ENCODE peak calls at places on chromosomes 5 and 9, in ten cellular contexts. I is upper lobe of right lung; B is ovary; R is aorta; M is small intestine; U is mesendoderm; Y is GM23248; E is CD8-positive, alpha-beta T cell; T is sigmoid colon; G is colonic mucosa. Z is an unnamed sample. For H3K36me3, the result is how much of the 10 kb centered on the place peaks cover.

GRCh38 chr9:68643901-68644809 is 60.9 kb upstream of the PIP5K1B start:
- DNase-seq in U (peak), M (no peak), R (no peak), E (no peak), Y (no peak), T (no peak), G (no peak), I (no peak), B (no peak), Z (no peak)

GRCh38 chr9:124000784-124001444 is 10.7 kb upstream of the LHX2 start:
- DNase-seq in G (no peak), U (no peak), E (no peak), B (no peak), Y (no peak), T (no peak), I (no peak), R (no peak), M (no peak), Z (no peak)

GRCh38 chr5:107218457-107219193 is 452.1 kb downstream of the EFNA5 start:
- DNase-seq in R (no peak), B (no peak), U (no peak), M (peak), G (no peak), E (no peak), Y (peak), I (no peak), T (no peak), Z (no peak)

GRCh38 chr9:27519466-27520465 is 4.3 kb upstream of the IFNK start:
- DNase-seq in G (no peak), T (no peak), M (no peak), R (no peak), E (no peak), B (no peak), U (peak), Y (peak), I (no peak), Z (no peak)

GRCh38 chr5:139566611-139567010 is 5.5 kb downstream of the UBE2D2 start:
- DNase-seq in M (no peak), U (no peak), T (no peak), G (no peak), R (no peak), Y (peak), E (no peak), B (no peak), I (peak), Z (no peak)

GRCh38 chr9:81694541-81694940 is 5.2 kb upstream of the TLE1 start:
- DNase-seq in G (no peak), B (no peak), E (no peak), U (no peak), R (no peak), Y (no peak), I (no peak), M (no peak), T (no peak), Z (peak)

GRCh38 chr9:106799146-106799545 is 63.8 kb upstream of the ZNF462 start:
- DNase-seq in T (no peak), B (no peak), E (no peak), Y (peak), G (no peak), M (no peak), R (no peak), U (peak), I (no peak), Z (peak)

GRCh38 chr9:126692041-126692758 is 78.5 kb downstream of the LMX1B start:
- DNase-seq in I (no peak), R (peak), T (peak), M (no peak), U (no peak), E (no peak), G (no peak), B (no peak), Y (no peak), Z (peak)

GRCh38 chr5:82413302-82414042 is 135.3 kb upstream of the RPS23 start:
- DNase-seq in T (no peak), I (no peak), R (no peak), M (no peak), E (no peak), B (no peak), U (no peak), G (no peak), Y (peak), Z (peak)

GRCh38 chr9:18542837-18543405 is 69.0 kb downstream of the ADAMTSL1 start:
- DNase-seq in B (no peak), Y (peak), G (no peak), U (no peak), M (no peak), T (no peak), I (no peak), E (no peak), R (no peak), Z (peak)

GRCh38 chr5:17216176-17216973 is 1.1 kb upstream of the BASP1 start:
- DNase-seq in R (peak), M (peak), E (no peak), I (peak), U (peak), Y (peak), G (peak), B (peak), T (peak), Z (peak)

GRCh38 chr9:125961037-125961436 is 213.9 kb downstream of the PBX3 start:
- DNase-seq in G (no peak), U (no peak), M (no peak), I (no peak), T (no peak), E (no peak), B (no peak), R (no peak), Y (no peak), Z (no peak)

GRCh38 chr9:110048976-110049698 is 158.8 kb downstream of the C9orf152 start:
- DNase-seq in T (no peak), G (peak), Y (peak), M (no peak), E (no peak), I (no peak), U (peak), B (no peak), R (peak), Z (peak)

GRCh38 chr5:87433945-87434344 is 21.2 kb upstream of the CCNH start:
- DNase-seq in T (no peak), M (no peak), E (no peak), I (no peak), R (no peak), G (no peak), U (no peak), Y (no peak), B (no peak), Z (no peak)

GRCh38 chr9:76456202-76456926 is 2.6 kb upstream of the GCNT1 start:
- DNase-seq in T (no peak), B (peak), R (no peak), Y (peak), G (peak), U (peak), M (peak), I (no peak), E (peak), Z (peak)

GRCh38 chr5:171459839-171460238 is 40.4 kb downstream of the FGF18 start:
- DNase-seq in I (no peak), U (no peak), R (peak), B (no peak), Y (no peak), M (no peak), G (no peak), E (no peak), T (no peak), Z (no peak)

GRCh38 chr9:18058564-18058963 is 415.4 kb upstream of the ADAMTSL1 start:
- DNase-seq in U (no peak), B (no peak), G (no peak), M (no peak), I (no peak), E (no peak), R (no peak), T (no peak), Y (no peak), Z (no peak)

GRCh38 chr5:143583385-143583784 is 179.9 kb upstream of the NR3C1 start:
- DNase-seq in E (no peak), B (no peak), Y (no peak), R (no peak), T (no peak), I (no peak), U (no peak), M (peak), G (no peak), Z (no peak)
- H3K4me3 ChIP-seq in E (no peak), B (no peak), Y (no peak), R (no peak), T (no peak), I (no peak), U (no peak), M (no peak), G (no peak), Z (no peak)

DNA sequence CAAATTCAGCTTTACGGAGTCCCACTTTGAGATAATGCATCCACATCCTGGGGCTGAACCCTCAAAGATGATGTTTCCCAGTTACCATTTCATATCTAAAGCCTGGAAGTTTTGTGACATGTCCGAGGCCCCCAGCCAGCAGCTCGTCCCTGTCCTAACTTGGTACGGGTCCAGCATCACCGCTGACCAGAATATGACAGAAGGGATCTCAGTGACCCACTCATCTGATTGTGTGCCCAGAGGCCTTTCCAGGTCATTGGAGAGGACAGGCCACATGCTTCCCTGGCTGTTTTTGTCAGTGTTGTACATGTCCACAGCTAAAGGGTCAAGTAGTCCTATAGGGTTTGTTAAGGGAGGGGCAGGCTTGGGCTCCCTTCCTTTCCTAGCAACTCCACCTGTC is 33.3 kb downstream of the SECISBP2 start:
- DNase-seq in G (no peak), I (no peak), M (no peak), U (no peak), T (no peak), B (no peak), Y (no peak), R (no peak), E (no peak), Z (no peak)
- H3K36me3 ChIP-seq in G (under half), I (half or more), M (under half), U (under half), T (half or more), B (under half), Y (under half), R (under half), E (half or more), Z (half or more)

DNA sequence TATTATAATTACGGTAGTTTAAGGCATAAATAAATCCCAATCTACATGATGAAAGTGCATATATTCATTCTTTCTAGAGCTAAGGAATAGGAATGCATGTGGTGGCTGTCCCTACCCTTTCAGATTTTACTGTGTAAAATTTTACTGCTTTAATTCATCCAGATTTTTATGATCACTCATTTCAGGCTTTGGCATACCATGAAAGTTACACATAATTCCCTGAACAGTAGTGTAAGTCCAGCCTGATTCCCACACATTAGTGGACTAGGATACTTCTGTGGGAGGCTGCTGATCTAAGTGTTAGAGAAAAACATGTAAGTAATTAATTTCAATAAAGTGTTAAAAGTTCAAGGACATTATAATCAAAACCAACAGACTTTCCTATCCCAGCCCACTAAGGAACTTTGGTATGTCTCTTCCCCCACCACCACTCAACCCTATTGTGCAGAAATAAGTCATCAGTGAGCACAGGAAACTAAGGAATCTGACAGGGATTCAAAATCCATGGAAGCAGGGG is 83.0 kb downstream of the HINT1 start:
- DNase-seq in M (no peak), I (no peak), R (no peak), T (no peak), U (no peak), Y (no peak), E (no peak), G (no peak), B (no peak), Z (peak)
- H3K4me3 ChIP-seq in M (no peak), I (no peak), R (no peak), T (no peak), U (no peak), Y (no peak), E (no peak), G (no peak), B (no peak), Z (no peak)

DNA sequence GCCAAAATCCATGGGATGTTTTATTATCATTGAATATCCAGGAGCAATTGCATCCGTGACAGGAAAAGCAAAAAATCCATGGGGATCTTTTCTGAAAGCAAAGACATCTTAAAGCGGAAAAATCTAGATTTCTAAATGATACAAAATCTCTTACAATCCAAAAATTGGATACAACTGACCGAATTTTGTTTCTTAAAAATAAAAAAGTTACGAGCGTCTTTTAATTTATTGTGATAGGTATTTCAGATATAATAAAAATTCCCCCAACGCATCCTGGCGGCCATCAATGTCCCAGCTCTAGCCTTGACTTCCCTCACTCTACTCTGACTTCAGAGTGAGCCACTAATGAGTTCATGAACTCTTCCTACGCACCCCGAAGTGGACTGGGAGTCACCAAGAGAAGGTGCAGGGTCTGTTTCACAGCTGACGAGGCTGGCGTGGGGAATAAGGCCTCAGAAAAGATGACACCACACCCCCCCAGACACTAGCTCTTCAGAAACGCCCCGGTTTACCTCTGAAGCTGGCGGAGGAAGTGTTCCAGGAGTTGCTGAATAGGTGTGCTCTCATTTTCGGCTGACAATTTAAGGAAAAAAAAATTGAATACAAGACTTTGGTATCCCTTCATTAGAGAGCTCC is 3.4 kb downstream of the BRD9 start:
- DNase-seq in R (no peak), I (no peak), Y (no peak), B (no peak), M (no peak), U (no peak), T (peak), G (no peak), E (no peak), Z (peak)
- H3K36me3 ChIP-seq in R (under half), I (half or more), Y (under half), B (under half), M (under half), U (under half), T (under half), G (under half), E (half or more), Z (half or more)

DNA sequence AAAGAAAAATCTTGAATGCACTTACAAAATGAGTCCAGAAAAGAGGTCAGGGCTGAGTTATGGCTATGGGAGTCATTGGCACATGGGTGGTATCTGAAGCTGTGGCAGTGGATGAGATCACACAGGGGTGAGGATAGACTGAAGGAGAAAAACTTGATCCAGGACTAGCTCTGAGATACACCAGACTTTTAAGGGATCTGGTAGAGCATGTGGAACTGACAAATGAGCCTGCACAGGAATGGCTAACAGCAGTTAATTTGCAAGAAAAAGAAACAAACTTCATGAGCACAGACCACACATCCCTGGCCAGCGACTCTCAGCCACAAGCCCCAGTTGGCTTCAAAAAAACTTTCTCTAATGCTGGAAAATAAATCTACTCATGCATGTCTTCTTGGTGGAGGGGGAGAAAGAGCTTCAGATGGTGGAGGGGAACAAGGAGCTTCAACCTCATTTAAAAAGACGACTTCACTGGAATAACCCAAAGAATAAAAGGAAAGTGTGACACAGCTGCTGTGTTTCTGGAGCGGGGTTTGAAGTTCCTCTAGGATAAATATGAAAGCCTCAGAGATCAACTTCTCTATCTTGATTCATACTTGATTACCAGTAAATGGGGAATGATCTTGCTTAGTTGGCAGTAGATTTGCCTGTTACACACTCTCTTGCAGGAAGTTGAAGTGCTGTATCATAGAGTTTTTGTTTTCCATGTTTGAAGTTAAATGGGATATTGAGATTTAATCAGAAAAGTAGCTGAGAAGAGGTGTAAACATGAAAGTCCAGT is 33.7 kb downstream of the TNFAIP8 start:
- DNase-seq in T (no peak), G (no peak), E (no peak), Y (peak), I (no peak), U (no peak), M (no peak), B (no peak), R (no peak), Z (peak)
- H3K4me3 ChIP-seq in T (no peak), G (no peak), E (no peak), Y (peak), I (no peak), U (no peak), M (no peak), B (no peak), R (no peak), Z (peak)

GRCh38 chr5:160769264-160769663 is 82.7 kb downstream of the ATP10B start:
- DNase-seq in E (no peak), R (no peak), B (no peak), T (no peak), U (no peak), M (peak), G (peak), I (no peak), Y (no peak), Z (no peak)

GRCh38 chr5:160770718-160771117 is 81.3 kb downstream of the ATP10B start:
- DNase-seq in B (no peak), M (no peak), Y (no peak), E (no peak), G (no peak), T (no peak), I (no peak), R (no peak), U (no peak), Z (no peak)

GRCh38 chr5:160772854-160773253 is 79.2 kb downstream of the ATP10B start:
- DNase-seq in T (no peak), R (no peak), E (no peak), B (no peak), I (no peak), M (no peak), G (no peak), U (no peak), Y (no peak), Z (no peak)

GRCh38 chr5:160767062-160767461 is 84.9 kb downstream of the ATP10B start:
- DNase-seq in G (no peak), T (no peak), E (no peak), I (no peak), R (no peak), B (no peak), M (no peak), U (no peak), Y (no peak), Z (no peak)
- H3K36me3 ChIP-seq in G (under half), T (under half), E (under half), I (under half), R (under half), B (under half), M (under half), U (under half), Y (under half), Z (under half)

GRCh38 chr9:121835581-121836381 is 184.3 kb downstream of the DAB2IP start:
- DNase-seq in I (no peak), R (no peak), Y (no peak), U (peak), G (no peak), M (no peak), E (no peak), B (no peak), T (peak), Z (no peak)
- H3K4me3 ChIP-seq in I (no peak), R (no peak), Y (no peak), U (no peak), G (no peak), M (no peak), E (no peak), B (no peak), T (no peak), Z (no peak)

GRCh38 chr9:137605146-137606004 is at the start of gene ARRDC1:
- DNase-seq in Y (peak), U (peak), E (peak), M (peak), G (peak), T (peak), B (peak), I (peak), R (peak), Z (peak)

GRCh38 chr9:137604345-137605145 is 941 bp upstream of the ARRDC1 start:
- DNase-seq in E (no peak), I (no peak), Y (peak), U (no peak), G (no peak), R (peak), T (no peak), B (no peak), M (no peak), Z (peak)

GRCh38 chr9:137606734-137607138 is 1.2 kb downstream of the ARRDC1 start:
- DNase-seq in G (peak), R (peak), U (no peak), Y (peak), I (no peak), M (no peak), B (no peak), T (no peak), E (no peak), Z (peak)

GRCh38 chr9:137606005-137606601 is 617 bp downstream of the ARRDC1 start:
- DNase-seq in B (peak), Y (peak), I (peak), G (peak), T (no peak), M (peak), R (peak), E (no peak), U (no peak), Z (peak)

DNA sequence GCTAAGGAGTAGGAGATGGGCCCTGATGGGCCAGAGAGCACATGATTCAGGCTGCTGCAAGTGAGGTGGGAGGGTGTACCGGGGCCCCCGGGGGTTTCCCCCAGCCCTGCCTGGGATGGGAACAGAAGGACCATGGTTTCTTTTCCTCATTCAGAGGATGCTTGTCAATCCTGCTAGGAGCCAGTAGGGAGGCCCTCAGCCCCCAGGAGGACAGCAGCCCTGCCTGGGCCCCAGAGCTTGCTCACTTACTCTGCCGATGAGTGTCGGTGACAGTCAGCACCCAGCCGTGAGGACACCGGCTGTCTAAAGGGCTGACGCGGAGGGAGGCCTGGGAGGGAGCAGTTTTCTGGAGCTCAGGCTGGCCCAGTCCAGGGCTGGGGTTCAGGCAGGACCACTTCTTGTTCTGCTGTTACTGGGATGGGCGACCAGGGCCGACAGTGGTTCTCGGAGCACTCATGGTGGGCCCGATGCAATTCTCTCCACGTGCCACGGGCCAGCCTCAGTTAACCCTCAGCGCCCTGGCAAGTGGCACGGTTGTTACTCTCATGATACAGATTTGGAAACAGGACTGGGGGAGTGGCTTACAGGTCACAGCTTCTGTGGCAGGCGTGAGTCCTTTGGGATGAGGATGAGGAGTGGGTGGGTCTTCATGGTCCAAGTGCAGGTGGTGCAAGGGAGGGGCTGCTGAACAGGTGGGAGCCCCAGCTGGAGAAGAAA is 1.8 kb downstream of the ARRDC1 start:
- DNase-seq in R (no peak), E (no peak), T (no peak), U (no peak), G (no peak), I (peak), Y (peak), B (no peak), M (peak), Z (peak)
- H3K36me3 ChIP-seq in R (under half), E (under half), T (under half), U (under half), G (under half), I (under half), Y (under half), B (under half), M (under half), Z (under half)

GRCh38 chr9:89602978-89603628 is 1.7 kb upstream of the GADD45G start:
- DNase-seq in B (peak), M (peak), G (peak), Y (peak), E (peak), I (peak), R (peak), T (peak), U (peak), Z (peak)
- H3K4me3 ChIP-seq in B (peak), M (peak), G (peak), Y (peak), E (peak), I (peak), R (peak), T (peak), U (no peak), Z (peak)

Z was measured in osteoblast.